ENCODE peak calls at places on chromosomes 6 and 20, in ten cellular contexts. C is pancreas, H is GM06990, O is small intestine, S is dorsolateral prefrontal cortex, I is ovary, F is fibroblast of lung, Y is neuronal stem cell, Z is brain microvascular endothelial cell, D is IMR-90. B is an unnamed sample. For H3K27me3, the result is how much of the 10 kb centered on the place peaks cover.

GRCh38 chr20:42706762-42707161 is 482.9 kb downstream of the PTPRT start:
- DNase-seq in Y (no peak), I (no peak), Z (no peak), F (no peak), S (no peak), C (no peak), O (no peak), D (no peak), H (no peak), B (no peak)

GRCh38 chr20:22929661-22930060 is 105.5 kb upstream of the SSTR4 start:
- DNase-seq in D (no peak), H (no peak), Y (no peak), I (no peak), F (no peak), S (no peak), C (no peak), Z (no peak), O (no peak), B (no peak)

GRCh38 chr6:75611702-75612375 is 10.2 kb downstream of the SENP6 start:
- DNase-seq in C (no peak), D (peak), S (no peak), F (peak), O (no peak), I (no peak), Y (no peak), H (no peak), Z (no peak), B (no peak)

GRCh38 chr20:53124803-53125202 is 152.6 kb downstream of the TSHZ2 start:
- DNase-seq in C (no peak), S (no peak), I (no peak), F (no peak), D (no peak), Y (no peak), O (no peak), H (no peak), Z (no peak), B (no peak)

GRCh38 chr6:968791-969190 is 275.9 kb upstream of the EXOC2 start:
- DNase-seq in I (no peak), C (no peak), Z (no peak), D (no peak), Y (no peak), S (no peak), H (no peak), O (no peak), F (no peak), B (no peak)

GRCh38 chr20:23165307-23165750 is 79.2 kb upstream of the CD93 start:
- DNase-seq in F (no peak), O (peak), D (no peak), Z (no peak), H (no peak), S (no peak), Y (no peak), I (peak), C (no peak), B (no peak)

GRCh38 chr6:57141451-57142177 is 30.5 kb upstream of the BAG2 start:
- DNase-seq in H (no peak), I (no peak), Z (no peak), F (no peak), C (no peak), S (no peak), O (no peak), D (peak), Y (no peak), B (no peak)

GRCh38 chr20:15012551-15012950 is 675.1 kb upstream of the FLRT3 start:
- DNase-seq in H (no peak), D (no peak), Z (no peak), I (no peak), S (no peak), C (no peak), Y (peak), O (no peak), F (no peak), B (no peak)

GRCh38 chr20:13638162-13638495 is 603 bp downstream of the TASP1 start:
- DNase-seq in Y (no peak), S (no peak), D (peak), I (no peak), F (peak), Z (no peak), H (no peak), C (no peak), O (no peak), B (no peak)

GRCh38 chr6:39341942-39342341 is 19.4 kb upstream of the KCNK16 start:
- DNase-seq in C (no peak), I (no peak), S (no peak), Y (no peak), O (no peak), H (no peak), Z (no peak), D (no peak), F (no peak), B (no peak)

GRCh38 chr20:58794510-58795180 is 56.1 kb downstream of the GNAS-AS1 start:
- DNase-seq in D (no peak), Y (no peak), S (no peak), I (no peak), C (no peak), F (no peak), Z (no peak), O (no peak), H (no peak), B (no peak)
- H3K27me3 ChIP-seq in D (under half), Y (under half), S (under half), I (under half), C (under half), F (under half), Z (under half), O (under half), H (under half), B (half or more)

DNA sequence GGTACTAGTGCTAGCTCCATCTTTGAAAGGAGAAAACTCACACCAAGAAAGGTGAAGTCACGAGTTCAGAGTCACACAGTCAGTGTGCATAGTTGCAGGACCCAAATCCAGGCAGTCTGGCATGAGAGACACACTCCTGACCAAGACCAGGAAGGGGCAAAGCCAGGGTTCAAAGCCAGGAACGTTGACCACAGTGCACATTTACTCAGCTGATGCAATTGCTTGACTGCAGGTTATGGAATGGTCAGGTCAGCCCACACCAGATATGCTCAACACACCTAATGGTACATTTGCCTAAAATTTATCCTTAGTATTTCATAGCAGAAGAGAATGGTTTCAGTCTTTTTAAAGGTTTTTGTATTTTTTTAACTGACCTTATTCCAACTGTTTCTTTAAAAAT is 37.7 kb downstream of the TGM6 start:
- DNase-seq in S (no peak), F (no peak), I (no peak), H (no peak), Y (no peak), O (no peak), C (no peak), D (no peak), Z (no peak), B (no peak)
- H3K27me3 ChIP-seq in S (under half), F (under half), I (under half), H (under half), Y (under half), O (under half), C (under half), D (under half), Z (under half), B (half or more)

DNA sequence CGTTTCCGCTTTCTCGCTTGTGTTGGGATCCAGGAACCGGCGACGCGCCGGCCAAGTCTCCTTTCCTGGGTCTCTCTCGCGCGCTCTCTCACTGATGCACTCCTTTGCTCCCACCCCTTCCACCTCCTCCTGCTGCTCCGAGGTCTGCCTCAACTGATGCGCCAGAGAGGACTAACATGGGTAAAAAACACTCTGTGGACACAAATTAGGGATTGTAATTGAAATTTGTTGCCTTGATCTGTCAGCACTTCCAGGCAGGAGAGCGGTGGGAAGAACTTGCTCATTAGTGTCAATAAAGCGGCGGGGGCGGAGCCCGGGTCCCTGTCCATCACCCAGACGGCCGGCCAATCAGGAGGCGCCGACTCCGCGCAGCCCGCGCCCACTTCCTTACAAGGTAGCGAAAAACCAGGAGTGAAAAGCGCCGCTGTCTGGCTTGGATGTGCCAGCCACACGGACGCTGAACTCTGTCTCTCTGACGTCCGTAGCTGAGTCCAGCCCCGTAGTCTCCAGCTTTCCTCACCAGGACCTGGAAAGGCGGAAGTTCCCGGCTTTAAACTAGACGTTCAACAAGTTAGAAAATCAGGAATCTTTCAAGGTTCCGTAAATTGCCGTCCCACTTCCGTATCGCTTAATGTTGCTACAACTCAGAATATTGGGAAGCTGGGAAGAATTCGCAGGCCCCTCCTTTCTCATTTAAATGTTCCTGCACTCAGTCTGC is at the start of gene TBX18:
- DNase-seq in C (peak), Z (peak), F (peak), D (peak), H (no peak), S (no peak), O (peak), I (peak), Y (peak), B (peak)
- H3K27me3 ChIP-seq in C (under half), Z (under half), F (half or more), D (half or more), H (under half), S (half or more), O (under half), I (under half), Y (under half), B (half or more)

GRCh38 chr20:987677-988076 is 14.4 kb downstream of the RSPO4 start:
- DNase-seq in S (no peak), C (no peak), F (no peak), O (no peak), D (no peak), Y (no peak), Z (no peak), I (no peak), H (no peak), B (no peak)
- H3K27me3 ChIP-seq in S (under half), C (under half), F (under half), O (under half), D (under half), Y (under half), Z (under half), I (under half), H (under half), B (half or more)

GRCh38 chr6:10409160-10409765 is 5.6 kb downstream of the TFAP2A start:
- DNase-seq in O (no peak), C (no peak), Y (no peak), H (no peak), I (no peak), S (no peak), Z (no peak), D (no peak), F (no peak), B (no peak)

GRCh38 chr6:10406556-10406955 is 8.3 kb downstream of the TFAP2A start:
- DNase-seq in O (no peak), H (no peak), Y (no peak), F (no peak), S (no peak), D (no peak), I (no peak), C (no peak), Z (no peak), B (no peak)

GRCh38 chr6:10409766-10410209 is 5.1 kb downstream of the TFAP2A start:
- DNase-seq in F (no peak), H (no peak), O (no peak), Z (no peak), I (no peak), S (no peak), D (no peak), Y (no peak), C (no peak), B (no peak)

GRCh38 chr6:10407018-10407673 is 7.7 kb downstream of the TFAP2A start:
- DNase-seq in D (no peak), H (no peak), F (no peak), O (no peak), Y (no peak), C (no peak), S (no peak), Z (no peak), I (no peak), B (no peak)

GRCh38 chr6:10407674-10408054 is 7.2 kb downstream of the TFAP2A start:
- DNase-seq in H (no peak), I (no peak), Y (no peak), C (no peak), S (no peak), O (no peak), Z (no peak), D (no peak), F (no peak), B (no peak)
- H3K27me3 ChIP-seq in H (under half), I (under half), Y (under half), C (under half), S (half or more), O (under half), Z (under half), D (under half), F (under half), B (half or more)

GRCh38 chr6:100426689-100427338 is 37.9 kb downstream of the SIM1 start:
- DNase-seq in F (no peak), C (no peak), S (no peak), H (no peak), I (no peak), O (no peak), Y (no peak), D (no peak), Z (no peak), B (no peak)
- H3K27me3 ChIP-seq in F (under half), C (under half), S (under half), H (under half), I (under half), O (under half), Y (under half), D (under half), Z (under half), B (half or more)

GRCh38 chr6:119280080-119280479 is 69.5 kb downstream of the MAN1A1 start:
- DNase-seq in I (no peak), F (no peak), Y (no peak), H (no peak), C (no peak), O (peak), Z (no peak), S (no peak), D (no peak), B (no peak)

GRCh38 chr6:119276211-119276610 is 73.3 kb downstream of the MAN1A1 start:
- DNase-seq in S (no peak), O (no peak), I (no peak), D (no peak), C (no peak), F (peak), Y (no peak), Z (no peak), H (no peak), B (no peak)

GRCh38 chr6:119277047-119277446 is 72.5 kb downstream of the MAN1A1 start:
- DNase-seq in Y (no peak), S (no peak), H (no peak), F (no peak), C (no peak), D (no peak), O (no peak), I (no peak), Z (no peak), B (no peak)

GRCh38 chr6:119280586-119281163 is 68.9 kb downstream of the MAN1A1 start:
- DNase-seq in Z (no peak), H (no peak), C (no peak), O (no peak), I (no peak), F (peak), D (no peak), Y (no peak), S (no peak), B (no peak)

DNA sequence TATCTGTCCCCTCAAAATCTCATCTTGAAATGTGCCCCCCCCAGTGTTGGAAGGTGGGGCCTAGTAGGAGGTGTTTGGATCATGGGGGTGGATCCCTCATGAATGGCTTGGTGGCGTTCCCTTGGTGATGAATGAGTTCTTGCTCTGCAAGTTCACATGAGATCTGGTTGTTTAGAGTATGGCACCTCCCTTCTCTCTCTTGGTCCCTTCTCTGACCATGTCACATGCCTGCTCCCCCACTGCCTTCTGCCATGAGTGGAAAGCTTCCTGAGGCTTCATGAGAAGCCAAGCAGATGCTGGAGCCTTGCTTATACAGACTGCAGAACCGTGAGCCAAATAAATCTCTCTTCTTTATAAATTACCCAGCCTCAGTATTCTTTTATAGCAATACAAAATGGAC is 70.9 kb downstream of the MAN1A1 start:
- DNase-seq in O (no peak), S (no peak), I (no peak), D (no peak), Y (no peak), C (no peak), F (no peak), H (no peak), Z (no peak), B (no peak)
- H3K27me3 ChIP-seq in O (under half), S (under half), I (under half), D (under half), Y (under half), C (under half), F (under half), H (under half), Z (under half), B (under half)

DNA sequence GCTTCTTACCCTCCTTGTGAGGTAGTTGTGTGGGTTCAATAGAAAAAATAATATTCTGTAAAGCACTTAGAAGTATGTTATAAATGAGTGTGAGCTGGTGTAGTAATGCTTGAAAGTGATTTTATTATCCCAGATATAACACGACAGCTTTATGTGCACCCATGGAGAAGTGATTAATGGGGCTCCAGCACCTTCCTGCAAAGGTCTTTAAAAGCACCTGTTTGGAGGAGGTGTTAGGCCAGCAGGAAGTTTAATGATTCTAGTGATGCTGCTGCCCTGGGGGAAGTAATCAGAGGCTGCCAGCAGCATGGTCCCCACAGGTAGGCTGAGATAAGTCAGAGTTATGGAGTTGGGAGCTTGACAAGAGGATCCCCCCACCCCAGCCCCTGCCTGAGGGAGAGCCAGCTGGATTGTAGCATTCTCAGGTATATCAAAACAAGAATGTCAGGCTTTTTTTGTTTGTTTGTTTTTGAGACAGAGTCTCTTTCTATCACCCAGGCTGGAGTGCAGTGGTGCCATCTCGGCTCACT is 166.3 kb downstream of the PHACTR1 start:
- DNase-seq in H (no peak), O (no peak), C (no peak), I (no peak), S (no peak), Z (no peak), Y (no peak), F (no peak), D (no peak), B (no peak)
- H3K27me3 ChIP-seq in H (under half), O (under half), C (under half), I (under half), S (under half), Z (under half), Y (under half), F (under half), D (under half), B (under half)

GRCh38 chr6:116963972-116964371 is 86.9 kb downstream of the RFX6 start:
- DNase-seq in C (no peak), D (no peak), I (no peak), O (no peak), S (no peak), Y (no peak), Z (no peak), H (no peak), F (no peak), B (no peak)
- H3K27me3 ChIP-seq in C (under half), D (under half), I (under half), O (under half), S (under half), Y (under half), Z (under half), H (under half), F (under half), B (under half)

B was measured in left ventricle myocardium inferior.